ENCODE peak calls at places on chromosome 18, in ten cellular contexts. E is stomach; P is heart right ventricle; Y is right atrium auricular region; D is left ventricle myocardium inferior; Z is CD4-positive, alpha-beta T cell; I is Panc1; M is fibroblast of lung; B is GM23338; V is colonic mucosa. N is an unnamed sample.

GRCh38 chr18:34491719-34492118 is 218.4 kb upstream of the DTNA start:
- DNase-seq in D (no peak), Z (no peak), E (no peak), Y (no peak), M (no peak), B (no peak), I (no peak), P (no peak), V (no peak), N (no peak)

GRCh38 chr18:49492694-49493033 is 5.6 kb upstream of the C18orf32 start:
- DNase-seq in B (no peak), D (no peak), M (no peak), P (no peak), Y (no peak), V (no peak), Z (no peak), I (no peak), E (no peak), N (no peak)

GRCh38 chr18:45014047-45014501 is 333.4 kb downstream of the SETBP1 start:
- DNase-seq in M (peak), Y (peak), B (peak), V (no peak), Z (no peak), I (no peak), E (no peak), P (no peak), D (no peak), N (no peak)

GRCh38 chr18:741931-742512 is 29.6 kb upstream of the ENOSF1 start:
- DNase-seq in B (peak), I (peak), Z (no peak), M (peak), V (no peak), E (no peak), P (no peak), Y (no peak), D (no peak), N (no peak)

GRCh38 chr18:51121597-51121857 is 76.0 kb downstream of the MEX3C start:
- DNase-seq in Y (no peak), B (no peak), I (no peak), E (no peak), D (no peak), Z (no peak), P (no peak), V (no peak), M (no peak), N (no peak)

GRCh38 chr18:3015203-3015590 is 2.3 kb upstream of the LPIN2 start:
- DNase-seq in P (no peak), I (peak), Z (no peak), M (peak), Y (no peak), D (no peak), B (no peak), E (no peak), V (no peak), N (no peak)

GRCh38 chr18:36302676-36303075 is 5.2 kb downstream of the FHOD3 start:
- DNase-seq in B (no peak), M (no peak), P (no peak), D (no peak), I (no peak), Z (no peak), Y (no peak), E (no peak), V (no peak), N (no peak)

GRCh38 chr18:79519751-79520472 is 124.2 kb downstream of the NFATC1 start:
- DNase-seq in V (peak), D (no peak), E (no peak), I (no peak), Y (peak), Z (peak), M (peak), B (peak), P (no peak), N (no peak)

DNA sequence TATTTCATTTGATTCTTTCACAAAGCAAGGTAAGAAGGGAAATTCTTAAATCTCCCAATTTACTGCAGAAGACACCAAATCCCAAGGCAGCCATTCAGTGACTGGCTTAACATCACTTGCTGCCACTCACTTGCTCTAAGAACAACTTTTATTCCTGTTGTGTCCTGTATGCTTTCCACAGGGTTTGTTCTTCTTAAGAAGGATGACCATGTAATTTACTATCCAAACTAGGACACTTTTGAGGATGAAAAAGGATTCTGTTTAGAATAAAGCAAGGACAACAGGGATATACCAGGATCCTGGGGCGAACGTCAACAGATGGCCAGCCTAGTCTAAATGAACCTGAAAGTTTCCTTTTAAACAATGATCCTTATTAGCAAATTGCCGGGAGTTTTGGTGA is 34.8 kb downstream of the RIT2 start:
- DNase-seq in Y (no peak), V (no peak), D (no peak), B (no peak), P (no peak), I (no peak), M (no peak), E (no peak), Z (no peak), N (no peak)
- H3K27ac ChIP-seq in Y (no peak), V (no peak), D (no peak), B (no peak), P (no peak), I (no peak), M (no peak), E (no peak), Z (no peak), N (no peak)

GRCh38 chr18:4444306-4444705 is 10.8 kb downstream of the DLGAP1 start:
- DNase-seq in V (no peak), Z (no peak), Y (no peak), I (no peak), M (no peak), P (no peak), B (no peak), E (no peak), D (no peak), N (no peak)

GRCh38 chr18:4433762-4434161 is 21.3 kb downstream of the DLGAP1 start:
- DNase-seq in P (no peak), E (no peak), B (peak), I (no peak), V (no peak), D (no peak), M (peak), Y (no peak), Z (no peak), N (no peak)

GRCh38 chr18:4438938-4439337 is 16.2 kb downstream of the DLGAP1 start:
- DNase-seq in D (no peak), P (no peak), I (no peak), V (no peak), M (no peak), Y (no peak), E (no peak), Z (no peak), B (peak), N (no peak)
- TF ChIP-seq CTCF in D (no peak), P (no peak), I (no peak), V (no peak), M (no peak), Y (no peak), E (no peak), Z (no peak), B (no peak), N (no peak)

GRCh38 chr18:24009246-24009645 is 5.3 kb upstream of the TTC39C start:
- DNase-seq in E (no peak), M (no peak), Z (no peak), B (no peak), I (no peak), P (no peak), Y (no peak), V (no peak), D (no peak), N (no peak)

GRCh38 chr18:24006731-24007308 is 7.7 kb upstream of the TTC39C start:
- DNase-seq in Y (no peak), P (no peak), Z (no peak), V (no peak), B (no peak), E (no peak), M (no peak), D (no peak), I (no peak), N (no peak)

GRCh38 chr18:23998811-23999210 is 15.7 kb upstream of the TTC39C start:
- DNase-seq in M (no peak), D (no peak), Y (no peak), Z (no peak), E (no peak), B (no peak), I (no peak), V (peak), P (no peak), N (no peak)

GRCh38 chr18:24000613-24001490 is 13.7 kb upstream of the TTC39C start:
- DNase-seq in I (no peak), P (no peak), Y (no peak), B (no peak), Z (no peak), D (no peak), V (no peak), M (no peak), E (no peak), N (no peak)

GRCh38 chr18:24003903-24004640 is 10.5 kb upstream of the TTC39C start:
- DNase-seq in P (no peak), D (no peak), Z (no peak), M (no peak), I (no peak), Y (no peak), V (no peak), E (no peak), B (no peak), N (no peak)
- H3K27ac ChIP-seq in P (no peak), D (no peak), Z (no peak), M (no peak), I (no peak), Y (no peak), V (no peak), E (no peak), B (no peak), N (no peak)

GRCh38 chr18:61173579-61173978 is 159.7 kb upstream of the CDH20 start:
- DNase-seq in Y (no peak), B (no peak), I (no peak), M (no peak), E (no peak), D (no peak), V (no peak), Z (no peak), P (no peak), N (no peak)
- TF ChIP-seq CTCF in Y (no peak), B (no peak), I (no peak), M (no peak), E (no peak), D (no peak), V (no peak), Z (no peak), P (no peak), N (no peak)

GRCh38 chr18:48228301-48228715 is 180.9 kb downstream of the ZBTB7C start:
- DNase-seq in I (no peak), M (peak), D (peak), E (no peak), Z (no peak), Y (peak), P (peak), B (no peak), V (no peak), N (peak)
- H3K27ac ChIP-seq in I (no peak), M (no peak), D (peak), E (no peak), Z (no peak), Y (peak), P (peak), B (no peak), V (no peak), N (no peak)

GRCh38 chr18:63508634-63509033 is 31.9 kb downstream of the SERPINB5 start:
- DNase-seq in Y (no peak), P (no peak), I (no peak), B (no peak), Z (no peak), V (no peak), E (no peak), D (no peak), M (no peak), N (no peak)

GRCh38 chr18:63511285-63511684 is 30.9 kb upstream of the SERPINB12 start:
- DNase-seq in M (peak), D (no peak), Y (no peak), E (no peak), P (no peak), Z (no peak), I (peak), V (no peak), B (peak), N (no peak)

GRCh38 chr18:63505566-63506335 is 29.0 kb downstream of the SERPINB5 start:
- DNase-seq in Y (no peak), D (no peak), V (peak), Z (no peak), P (no peak), I (peak), E (no peak), B (peak), M (peak), N (no peak)

GRCh38 chr18:63506336-63506646 is 29.5 kb downstream of the SERPINB5 start:
- DNase-seq in Z (no peak), Y (no peak), I (no peak), B (no peak), P (no peak), V (no peak), D (no peak), M (no peak), E (no peak), N (no peak)
- TF ChIP-seq CTCF in Z (no peak), Y (no peak), I (peak), B (no peak), P (no peak), V (no peak), D (no peak), M (no peak), E (no peak), N (no peak)

GRCh38 chr18:59354731-59355130 is 4.3 kb downstream of the LMAN1 start:
- DNase-seq in P (no peak), V (no peak), I (no peak), E (no peak), D (no peak), M (no peak), Y (no peak), Z (no peak), B (no peak), N (no peak)
- H3K27ac ChIP-seq in P (no peak), V (no peak), I (no peak), E (no peak), D (no peak), M (no peak), Y (no peak), Z (no peak), B (no peak), N (no peak)

N was measured in gastrocnemius medialis.